ENCODE peak calls at places on chromosomes 13 and 19, in six cellular contexts. J, Z, P, S, C and T are unnamed samples.

GRCh38 chr13:30529085-30529815 is 63.5 kb upstream of the HMGB1 start:
- DNase-seq in J (peak), Z (no peak), P (no peak), S (no peak), C (no peak), T (no peak)

GRCh38 chr19:19618384-19619051 is at the start of gene PBX4:
- DNase-seq in J (peak), Z (peak), P (peak), S (peak), C (peak), T (peak)

GRCh38 chr13:112060431-112060830 is 6.5 kb upstream of the SOX1 start:
- DNase-seq in J (no peak), Z (no peak), P (no peak), S (no peak), C (no peak), T (no peak)

GRCh38 chr19:12841094-12841493 is 2.8 kb downstream of the MAST1 start:
- DNase-seq in J (peak), Z (no peak), P (no peak), S (peak), C (no peak), T (no peak)

GRCh38 chr13:76512676-76513277 is 373.4 kb downstream of the KCTD12 start:
- DNase-seq in J (peak), Z (peak), P (peak), S (no peak), C (no peak), T (peak)

GRCh38 chr19:23917856-23918255 is 3.2 kb downstream of the ZNF726 start:
- DNase-seq in J (no peak), Z (no peak), P (no peak), S (no peak), C (peak), T (no peak)

GRCh38 chr13:74442751-74443150 is 308.5 kb upstream of the KLF12 start:
- DNase-seq in J (no peak), Z (no peak), P (no peak), S (no peak), C (no peak), T (no peak)

GRCh38 chr19:50500060-50500752 is 10.8 kb downstream of the JOSD2 start:
- DNase-seq in J (no peak), Z (no peak), P (no peak), S (no peak), C (no peak), T (no peak)

GRCh38 chr13:26664286-26664685 is 96.3 kb downstream of the GPR12 start:
- DNase-seq in J (no peak), Z (no peak), P (no peak), S (no peak), C (no peak), T (no peak)

GRCh38 chr13:91240341-91240740 is 107.1 kb upstream of the MIR17HG start:
- DNase-seq in J (no peak), Z (no peak), P (no peak), S (no peak), C (no peak), T (no peak)

GRCh38 chr19:16315825-16316505 is 8.7 kb upstream of the KLF2 start:
- DNase-seq in J (peak), Z (peak), P (peak), S (no peak), C (no peak), T (peak)

GRCh38 chr13:24282256-24282655 is 27.1 kb upstream of the C1QTNF9 start:
- DNase-seq in J (no peak), Z (no peak), P (no peak), S (no peak), C (no peak), T (no peak)

GRCh38 chr19:28285917-28286316 is 927.0 kb downstream of the UQCRFS1 start:
- DNase-seq in J (no peak), Z (no peak), P (no peak), S (no peak), C (no peak), T (no peak)

GRCh38 chr13:39327080-39327479 is 275.9 kb downstream of the LHFPL6 start:
- DNase-seq in J (no peak), Z (no peak), P (no peak), S (no peak), C (no peak), T (no peak)

GRCh38 chr13:109627649-109628048 is 158.7 kb downstream of the IRS2 start:
- DNase-seq in J (no peak), Z (no peak), P (no peak), S (no peak), C (no peak), T (no peak)

GRCh38 chr19:7751157-7751783 is 3.9 kb upstream of the CD209 start:
- DNase-seq in J (peak), Z (no peak), P (no peak), S (no peak), C (no peak), T (no peak)

GRCh38 chr13:112032186-112032835 is 34.6 kb upstream of the SOX1 start:
- DNase-seq in J (peak), Z (peak), P (no peak), S (no peak), C (no peak), T (peak)

GRCh38 chr13:104086759-104087158 is 1020.5 kb upstream of the SLC10A2 start:
- DNase-seq in J (peak), Z (peak), P (no peak), S (no peak), C (no peak), T (no peak)

GRCh38 chr19:41925208-41926003 is 2.8 kb downstream of the ERFL start:
- DNase-seq in J (no peak), Z (no peak), P (no peak), S (no peak), C (no peak), T (no peak)

GRCh38 chr13:94268661-94269060 is 210.8 kb downstream of the DCT start:
- DNase-seq in J (peak), Z (peak), P (no peak), S (no peak), C (no peak), T (no peak)

GRCh38 chr13:29454931-29455481 is 140.5 kb downstream of the SLC7A1 start:
- DNase-seq in J (peak), Z (no peak), P (peak), S (no peak), C (peak), T (peak)

GRCh38 chr13:75512253-75512652 is 25.4 kb downstream of the COMMD6 start:
- DNase-seq in J (no peak), Z (no peak), P (peak), S (no peak), C (no peak), T (no peak)

GRCh38 chr19:4536798-4537197 is 1.8 kb upstream of the PLIN5 start:
- DNase-seq in J (no peak), Z (no peak), P (no peak), S (no peak), C (no peak), T (no peak)

GRCh38 chr13:111558700-111559088 is 238.3 kb downstream of the TEX29 start:
- DNase-seq in J (no peak), Z (no peak), P (no peak), S (no peak), C (no peak), T (no peak)

GRCh38 chr13:103531278-103531677 is 465.1 kb upstream of the SLC10A2 start:
- DNase-seq in J (no peak), Z (no peak), P (no peak), S (no peak), C (no peak), T (no peak)

GRCh38 chr13:51005566-51005965 is 96.0 kb downstream of the RNASEH2B start:
- DNase-seq in J (no peak), Z (no peak), P (no peak), S (no peak), C (no peak), T (no peak)

GRCh38 chr13:40599722-40600121 is 66.7 kb downstream of the FOXO1 start:
- DNase-seq in J (no peak), Z (no peak), P (no peak), S (no peak), C (no peak), T (no peak)

GRCh38 chr19:9808855-9809646 is 9.8 kb downstream of the FBXL12 start:
- DNase-seq in J (no peak), Z (no peak), P (no peak), S (no peak), C (no peak), T (no peak)

GRCh38 chr19:51461723-51462161 is 3.5 kb upstream of the SIGLEC8 start:
- DNase-seq in J (no peak), Z (no peak), P (no peak), S (no peak), C (no peak), T (no peak)

GRCh38 chr13:36919206-36919832 is 719 bp downstream of the SMAD9 start:
- DNase-seq in J (peak), Z (no peak), P (peak), S (peak), C (peak), T (peak)

GRCh38 chr19:6503407-6504201 is 1.5 kb upstream of the TUBB4A start:
- DNase-seq in J (no peak), Z (no peak), P (no peak), S (no peak), C (no peak), T (no peak)

GRCh38 chr19:9935409-9936062 is 779 bp downstream of the OLFM2 start:
- DNase-seq in J (no peak), Z (no peak), P (no peak), S (no peak), C (no peak), T (no peak)

GRCh38 chr19:41535029-41535622 is 40.8 kb upstream of the CEACAM21 start:
- DNase-seq in J (no peak), Z (no peak), P (no peak), S (no peak), C (no peak), T (no peak)

GRCh38 chr19:49629659-49630058 is 10.3 kb downstream of the RRAS start:
- DNase-seq in J (no peak), Z (no peak), P (no peak), S (no peak), C (no peak), T (no peak)

GRCh38 chr13:45749026-45749759 is 47.1 kb downstream of the CBY2 start:
- DNase-seq in J (no peak), Z (no peak), P (no peak), S (no peak), C (no peak), T (no peak)

GRCh38 chr19:41997851-41998229 is 3.8 kb upstream of the ATP1A3 start:
- DNase-seq in J (no peak), Z (no peak), P (no peak), S (no peak), C (no peak), T (no peak)

DNA sequence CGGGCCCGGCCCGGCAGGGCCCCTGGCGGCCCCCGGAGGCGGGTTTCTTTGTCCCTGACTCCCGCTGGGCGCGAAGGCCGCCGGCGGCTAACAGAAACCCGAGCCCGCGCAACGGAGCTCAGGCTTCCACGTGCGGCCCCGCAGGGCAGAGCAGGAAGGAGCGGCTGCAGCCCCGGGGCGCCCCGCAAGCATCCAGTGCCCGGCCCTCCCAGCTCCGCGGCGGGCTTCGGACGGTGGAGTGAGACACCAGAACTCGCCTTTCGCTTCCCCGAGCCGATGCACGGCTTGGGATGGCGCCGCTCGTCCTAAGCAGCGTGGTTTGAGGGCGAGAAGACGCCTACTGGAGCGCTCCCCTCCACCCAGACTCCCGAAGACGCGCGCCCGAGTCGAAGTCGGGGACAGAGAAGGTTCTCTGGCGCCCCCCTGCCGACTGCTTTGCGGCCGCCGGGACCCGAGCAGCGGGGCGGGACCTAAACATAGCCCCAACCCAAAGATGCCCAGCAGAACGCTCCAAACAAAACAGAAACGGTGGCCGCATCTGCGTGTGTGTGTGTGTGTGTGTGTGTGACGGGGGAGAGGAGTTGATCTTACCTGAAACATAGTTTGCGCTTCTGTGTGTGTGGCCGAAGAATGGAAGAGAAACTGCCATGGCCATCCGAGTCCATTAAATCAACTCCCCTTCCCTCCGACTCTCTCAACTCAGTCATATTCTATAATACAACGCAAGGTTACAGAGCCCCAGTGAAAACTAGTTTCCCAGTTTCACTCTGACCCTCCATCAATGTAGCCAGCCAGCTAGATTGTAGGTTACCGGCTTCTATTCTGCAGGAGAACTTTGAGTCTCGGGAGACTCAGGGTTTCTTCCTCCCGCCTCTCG is 629 bp upstream of the FGF9 start:
- DNase-seq in J (peak), Z (peak), P (peak), S (peak), C (no peak), T (peak)
- TF ChIP-seq CTCF in J (peak), Z (peak), P (no peak), S (no peak), C (no peak), T (peak)

GRCh38 chr19:45200614-45201013 is 22.0 kb downstream of the BLOC1S3 start:
- DNase-seq in J (peak), Z (peak), P (peak), S (peak), C (no peak), T (peak)
- TF ChIP-seq CTCF in J (peak), Z (peak), P (peak), S (peak), C (peak), T (peak)

GRCh38 chr13:59542303-59542702 is 621.4 kb downstream of the DIAPH3 start:
- DNase-seq in J (peak), Z (no peak), P (no peak), S (no peak), C (no peak), T (no peak)

GRCh38 chr13:59543418-59543817 is 620.3 kb downstream of the DIAPH3 start:
- DNase-seq in J (no peak), Z (no peak), P (no peak), S (no peak), C (no peak), T (no peak)

GRCh38 chr13:59546178-59546577 is 617.5 kb downstream of the DIAPH3 start:
- DNase-seq in J (no peak), Z (no peak), P (no peak), S (no peak), C (no peak), T (no peak)

GRCh38 chr13:59547950-59548349 is 615.8 kb downstream of the DIAPH3 start:
- DNase-seq in J (no peak), Z (no peak), P (no peak), S (no peak), C (no peak), T (no peak)

DNA sequence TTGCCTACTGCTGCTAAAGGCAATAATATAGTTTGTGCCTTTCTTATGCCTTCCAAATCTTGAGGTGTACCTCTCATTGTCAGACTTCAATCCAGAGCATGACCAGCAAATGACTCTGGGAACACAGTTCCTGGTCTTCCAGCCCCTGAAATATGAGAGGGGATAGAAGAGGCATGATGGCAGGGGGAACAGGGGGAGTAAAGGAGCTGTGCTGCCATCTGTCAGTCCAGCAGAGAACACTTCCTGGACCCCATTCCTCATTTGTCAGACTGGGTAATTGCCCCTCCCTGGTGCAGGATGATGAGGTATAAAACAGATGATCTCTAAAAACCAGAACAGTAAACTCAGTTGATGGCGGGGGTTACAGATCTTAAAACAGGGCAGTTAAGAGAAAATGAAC is 618.7 kb downstream of the DIAPH3 start:
- DNase-seq in J (no peak), Z (no peak), P (no peak), S (no peak), C (no peak), T (no peak)
- TF ChIP-seq CTCF in J (no peak), Z (no peak), P (no peak), S (no peak), C (no peak), T (no peak)

GRCh38 chr19:56297010-56297409 is 17.6 kb downstream of the ZSCAN5A start:
- DNase-seq in J (no peak), Z (no peak), P (no peak), S (no peak), C (no peak), T (no peak)

GRCh38 chr19:56299688-56300087 is 15.0 kb downstream of the ZSCAN5A start:
- DNase-seq in J (no peak), Z (no peak), P (no peak), S (no peak), C (no peak), T (no peak)

GRCh38 chr19:56304243-56304642 is 10.4 kb downstream of the ZSCAN5A start:
- DNase-seq in J (no peak), Z (no peak), P (no peak), S (no peak), C (no peak), T (no peak)

GRCh38 chr19:56301886-56302620 is 12.6 kb downstream of the ZSCAN5A start:
- DNase-seq in J (peak), Z (no peak), P (no peak), S (no peak), C (no peak), T (no peak)

GRCh38 chr19:56301152-56301551 is 13.5 kb downstream of the ZSCAN5A start:
- DNase-seq in J (peak), Z (no peak), P (no peak), S (no peak), C (no peak), T (no peak)
- TF ChIP-seq CTCF in J (peak), Z (peak), P (no peak), S (peak), C (no peak), T (peak)

GRCh38 chr13:99654076-99654475 is 152.8 kb downstream of the TM9SF2 start:
- DNase-seq in J (no peak), Z (no peak), P (no peak), S (no peak), C (no peak), T (no peak)

GRCh38 chr13:99655351-99656091 is 154.2 kb downstream of the TM9SF2 start:
- DNase-seq in J (peak), Z (peak), P (peak), S (no peak), C (no peak), T (peak)

GRCh38 chr13:99656843-99657506 is 155.7 kb downstream of the TM9SF2 start:
- DNase-seq in J (no peak), Z (no peak), P (no peak), S (no peak), C (no peak), T (no peak)

GRCh38 chr13:99657848-99658265 is 156.6 kb downstream of the TM9SF2 start:
- DNase-seq in J (peak), Z (peak), P (peak), S (peak), C (no peak), T (no peak)

DNA sequence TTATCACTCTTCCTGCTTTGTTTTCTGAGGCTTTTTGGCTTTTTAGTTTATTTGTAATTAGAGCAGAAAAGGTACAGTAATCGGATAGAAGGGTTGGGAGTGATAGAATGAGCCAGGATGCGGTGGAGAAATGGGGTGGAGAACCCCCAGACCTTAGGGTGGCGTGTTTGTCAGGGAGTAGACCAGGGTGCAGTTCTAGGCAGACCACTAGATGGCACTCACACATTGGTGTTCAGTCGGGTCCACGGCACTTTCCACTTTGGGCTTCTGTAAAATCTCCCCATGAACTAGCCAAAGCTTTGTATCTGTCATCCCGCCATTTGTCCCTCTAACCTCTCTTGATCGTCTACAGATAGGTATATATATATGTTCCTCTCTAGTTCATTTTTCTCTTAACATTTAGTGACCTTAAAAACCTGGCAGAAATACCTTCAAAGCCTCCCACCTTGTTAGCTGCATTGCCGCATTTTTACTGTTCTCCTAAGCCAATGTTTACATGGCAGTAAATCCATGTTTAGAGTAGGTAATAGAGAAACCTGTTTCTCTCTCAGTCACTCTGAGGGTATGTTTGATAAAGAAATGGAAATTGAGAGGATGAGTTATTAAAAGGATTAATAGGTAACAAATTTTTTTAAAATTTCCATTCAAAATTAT is 154.9 kb downstream of the TM9SF2 start:
- DNase-seq in J (peak), Z (peak), P (peak), S (peak), C (peak), T (peak)
- TF ChIP-seq CTCF in J (peak), Z (peak), P (peak), S (peak), C (peak), T (peak)

GRCh38 chr13:95652244-95652764 is 7.8 kb upstream of the DZIP1 start:
- DNase-seq in J (no peak), Z (no peak), P (no peak), S (no peak), C (no peak), T (no peak)
- TF ChIP-seq CTCF in J (no peak), Z (no peak), P (no peak), S (no peak), C (no peak), T (no peak)

GRCh38 chr19:38478273-38478971 is 44.9 kb downstream of the RYR1 start:
- DNase-seq in J (peak), Z (peak), P (no peak), S (peak), C (no peak), T (no peak)
- TF ChIP-seq CTCF in J (peak), Z (peak), P (peak), S (peak), C (no peak), T (peak)

GRCh38 chr19:32202244-32202643 is 143.2 kb upstream of the ZNF507 start:
- DNase-seq in J (no peak), Z (no peak), P (no peak), S (no peak), C (no peak), T (no peak)

GRCh38 chr19:32203161-32203560 is 142.2 kb upstream of the ZNF507 start:
- DNase-seq in J (no peak), Z (no peak), P (no peak), S (no peak), C (no peak), T (no peak)

GRCh38 chr19:32201661-32202060 is 143.7 kb upstream of the ZNF507 start:
- DNase-seq in J (no peak), Z (peak), P (no peak), S (no peak), C (no peak), T (no peak)

GRCh38 chr19:32208060-32208459 is 137.3 kb upstream of the ZNF507 start:
- DNase-seq in J (no peak), Z (no peak), P (no peak), S (no peak), C (no peak), T (no peak)

GRCh38 chr19:32206065-32206464 is 139.3 kb upstream of the ZNF507 start:
- DNase-seq in J (no peak), Z (no peak), P (no peak), S (no peak), C (no peak), T (no peak)
- TF ChIP-seq CTCF in J (no peak), Z (no peak), P (peak), S (no peak), C (no peak), T (no peak)